ENCODE peak calls at places on chromosomes 4 and X, in five cellular contexts. One of them, this sample, is unnamed.

GRCh38 chr4:106875340-106875739 is 160.8 kb downstream of the DKK2 start:
- DNase-seq in testis: no peak
- DNase-seq in stimulated activated CD4-positive, alpha-beta T cell treated with anti-CD3 and anti-CD28 coated beads, Interleukin-2, amount 100 ng/mL, for 48 hours: no peak
- DNase-seq in left ventricle myocardium superior: no peak
- DNase-seq in germinal center: no peak
- DNase-seq in this sample: no peak

GRCh38 chr4:116930329-116930728 is 155.0 kb downstream of the TRAM1L1 start:
- DNase-seq in testis: no peak
- DNase-seq in stimulated activated CD4-positive, alpha-beta T cell treated with anti-CD3 and anti-CD28 coated beads, Interleukin-2, amount 100 ng/mL, for 48 hours: no peak
- DNase-seq in left ventricle myocardium superior: no peak
- DNase-seq in germinal center: no peak
- DNase-seq in this sample: no peak

GRCh38 chr4:56910172-56910967 is 2.7 kb downstream of the REST start:
- DNase-seq in testis: no peak
- DNase-seq in stimulated activated CD4-positive, alpha-beta T cell treated with anti-CD3 and anti-CD28 coated beads, Interleukin-2, amount 100 ng/mL, for 48 hours: no peak
- DNase-seq in left ventricle myocardium superior: no peak
- DNase-seq in germinal center: no peak
- DNase-seq in this sample: no peak

GRCh38 chrX:84186603-84187358 is 1.2 kb downstream of the RPS6KA6 start:
- DNase-seq in testis: peak; percentile 16
- DNase-seq in stimulated activated CD4-positive, alpha-beta T cell treated with anti-CD3 and anti-CD28 coated beads, Interleukin-2, amount 100 ng/mL, for 48 hours: no peak
- DNase-seq in left ventricle myocardium superior: no peak
- DNase-seq in germinal center: peak; percentile 1
- DNase-seq in this sample: no peak

GRCh38 chr4:664713-665231 is 9.3 kb downstream of the ATP5ME start:
- DNase-seq in testis: no peak
- DNase-seq in stimulated activated CD4-positive, alpha-beta T cell treated with anti-CD3 and anti-CD28 coated beads, Interleukin-2, amount 100 ng/mL, for 48 hours: no peak
- DNase-seq in left ventricle myocardium superior: peak; percentile 24
- DNase-seq in germinal center: no peak
- DNase-seq in this sample: no peak

GRCh38 chr4:185955817-185956542 is 113.0 kb upstream of the TLR3 start:
- DNase-seq in testis: no peak
- DNase-seq in stimulated activated CD4-positive, alpha-beta T cell treated with anti-CD3 and anti-CD28 coated beads, Interleukin-2, amount 100 ng/mL, for 48 hours: no peak
- DNase-seq in left ventricle myocardium superior: no peak
- DNase-seq in germinal center: no peak
- DNase-seq in this sample: no peak

GRCh38 chr4:153322791-153323190 is 21.7 kb upstream of the MND1 start:
- DNase-seq in testis: no peak
- DNase-seq in stimulated activated CD4-positive, alpha-beta T cell treated with anti-CD3 and anti-CD28 coated beads, Interleukin-2, amount 100 ng/mL, for 48 hours: no peak
- DNase-seq in left ventricle myocardium superior: no peak
- DNase-seq in germinal center: no peak
- DNase-seq in this sample: no peak

GRCh38 chr4:71711985-71712348 is 71.9 kb downstream of the GC start:
- DNase-seq in testis: no peak
- DNase-seq in stimulated activated CD4-positive, alpha-beta T cell treated with anti-CD3 and anti-CD28 coated beads, Interleukin-2, amount 100 ng/mL, for 48 hours: no peak
- DNase-seq in left ventricle myocardium superior: no peak
- DNase-seq in germinal center: no peak
- DNase-seq in this sample: no peak

GRCh38 chr4:185082549-185082948 is 60.5 kb upstream of the SLC25A4 start:
- DNase-seq in testis: no peak
- DNase-seq in stimulated activated CD4-positive, alpha-beta T cell treated with anti-CD3 and anti-CD28 coated beads, Interleukin-2, amount 100 ng/mL, for 48 hours: no peak
- DNase-seq in left ventricle myocardium superior: no peak
- DNase-seq in germinal center: no peak
- DNase-seq in this sample: no peak

GRCh38 chrX:104137496-104137895 is 19.3 kb downstream of the SLC25A53 start:
- DNase-seq in testis: peak; percentile 35
- DNase-seq in stimulated activated CD4-positive, alpha-beta T cell treated with anti-CD3 and anti-CD28 coated beads, Interleukin-2, amount 100 ng/mL, for 48 hours: no peak
- DNase-seq in left ventricle myocardium superior: no peak
- DNase-seq in germinal center: no peak
- DNase-seq in this sample: peak; percentile 6

GRCh38 chrX:113800955-113801354 is 782.9 kb upstream of the HTR2C start:
- DNase-seq in testis: no peak
- DNase-seq in stimulated activated CD4-positive, alpha-beta T cell treated with anti-CD3 and anti-CD28 coated beads, Interleukin-2, amount 100 ng/mL, for 48 hours: no peak
- DNase-seq in left ventricle myocardium superior: no peak
- DNase-seq in germinal center: no peak
- DNase-seq in this sample: no peak

GRCh38 chrX:102765794-102766193 is 45.3 kb downstream of the GPRASP3 start:
- DNase-seq in testis: no peak
- DNase-seq in stimulated activated CD4-positive, alpha-beta T cell treated with anti-CD3 and anti-CD28 coated beads, Interleukin-2, amount 100 ng/mL, for 48 hours: no peak
- DNase-seq in left ventricle myocardium superior: no peak
- DNase-seq in germinal center: no peak
- DNase-seq in this sample: peak; percentile 90

GRCh38 chr4:121898150-121898549 is 27.9 kb upstream of the BBS7 start:
- DNase-seq in testis: no peak
- DNase-seq in stimulated activated CD4-positive, alpha-beta T cell treated with anti-CD3 and anti-CD28 coated beads, Interleukin-2, amount 100 ng/mL, for 48 hours: no peak
- DNase-seq in left ventricle myocardium superior: no peak
- DNase-seq in germinal center: no peak
- DNase-seq in this sample: no peak

GRCh38 chr4:74546020-74546419 is 101.1 kb downstream of the AREG start:
- DNase-seq in testis: no peak
- DNase-seq in stimulated activated CD4-positive, alpha-beta T cell treated with anti-CD3 and anti-CD28 coated beads, Interleukin-2, amount 100 ng/mL, for 48 hours: no peak
- DNase-seq in left ventricle myocardium superior: no peak
- DNase-seq in germinal center: no peak
- DNase-seq in this sample: no peak